ENCODE peak calls at places on chromosomes 12 and 14, in ten cellular contexts. N is stomach, I is uterus, P is tibial nerve, H is A549, K is esophagus squamous epithelium, S is prostate gland, J is Peyer's patch, G is breast epithelium, L is body of pancreas. A is an unnamed sample. For H3K9me3, the result is how much of the 10 kb centered on the place peaks cover.

GRCh38 chr12:88336071-88336768 is 194.1 kb downstream of the TMTC3 start:
- DNase-seq in N (no peak), I (no peak), P (no peak), H (no peak), K (no peak), S (no peak), J (no peak), G (no peak), L (no peak), A (no peak)

GRCh38 chr14:72538387-72538786 is 355.5 kb downstream of the DPF3 start:
- DNase-seq in N (no peak), I (no peak), P (no peak), H (no peak), K (no peak), S (no peak), J (no peak), G (no peak), L (no peak), A (no peak)

GRCh38 chr12:45745861-45746277 is 16.4 kb downstream of the ARID2 start:
- DNase-seq in N (no peak), I (no peak), P (no peak), H (no peak), K (no peak), S (no peak), J (no peak), G (no peak), L (no peak), A (no peak)

GRCh38 chr12:48185181-48185919 is 1.9 kb downstream of the CCDC184 start:
- DNase-seq in N (no peak), I (no peak), P (no peak), H (no peak), K (no peak), S (no peak), J (no peak), G (no peak), L (no peak), A (no peak)

GRCh38 chr12:50200507-50201273 is 33.5 kb upstream of the CERS5 start:
- DNase-seq in N (no peak), I (no peak), P (no peak), H (no peak), K (no peak), S (no peak), J (no peak), G (no peak), L (no peak), A (no peak)

GRCh38 chr12:114013601-114014345 is 47.6 kb upstream of the RBM19 start:
- DNase-seq in N (no peak), I (no peak), P (no peak), H (no peak), K (no peak), S (peak), J (no peak), G (no peak), L (no peak), A (no peak)

GRCh38 chr12:111337371-111337770 is 31.5 kb downstream of the PHETA1 start:
- DNase-seq in N (no peak), I (no peak), P (no peak), H (no peak), K (no peak), S (no peak), J (no peak), G (no peak), L (no peak), A (no peak)

GRCh38 chr14:31001339-31001658 is 24.1 kb upstream of the AP4S1 start:
- DNase-seq in N (no peak), I (no peak), P (no peak), H (no peak), K (no peak), S (no peak), J (no peak), G (no peak), L (no peak), A (no peak)

GRCh38 chr12:60123443-60124000 is 527.7 kb downstream of the SLC16A7 start:
- DNase-seq in N (no peak), I (no peak), P (no peak), H (no peak), K (no peak), S (no peak), J (no peak), G (no peak), L (no peak), A (no peak)

GRCh38 chr12:47393403-47393790 is 312.4 kb downstream of the RPAP3 start:
- DNase-seq in N (no peak), I (no peak), P (no peak), H (no peak), K (no peak), S (no peak), J (no peak), G (no peak), L (no peak), A (no peak)

GRCh38 chr12:70157099-70157498 is 86.1 kb upstream of the CNOT2 start:
- DNase-seq in N (no peak), I (no peak), P (no peak), H (no peak), K (no peak), S (no peak), J (no peak), G (no peak), L (no peak), A (no peak)
- H3K9me3 ChIP-seq in N (under half), I (under half), P (under half), H (under half), K (under half), S (under half), J (under half), G (under half), L (under half), A (under half)

DNA sequence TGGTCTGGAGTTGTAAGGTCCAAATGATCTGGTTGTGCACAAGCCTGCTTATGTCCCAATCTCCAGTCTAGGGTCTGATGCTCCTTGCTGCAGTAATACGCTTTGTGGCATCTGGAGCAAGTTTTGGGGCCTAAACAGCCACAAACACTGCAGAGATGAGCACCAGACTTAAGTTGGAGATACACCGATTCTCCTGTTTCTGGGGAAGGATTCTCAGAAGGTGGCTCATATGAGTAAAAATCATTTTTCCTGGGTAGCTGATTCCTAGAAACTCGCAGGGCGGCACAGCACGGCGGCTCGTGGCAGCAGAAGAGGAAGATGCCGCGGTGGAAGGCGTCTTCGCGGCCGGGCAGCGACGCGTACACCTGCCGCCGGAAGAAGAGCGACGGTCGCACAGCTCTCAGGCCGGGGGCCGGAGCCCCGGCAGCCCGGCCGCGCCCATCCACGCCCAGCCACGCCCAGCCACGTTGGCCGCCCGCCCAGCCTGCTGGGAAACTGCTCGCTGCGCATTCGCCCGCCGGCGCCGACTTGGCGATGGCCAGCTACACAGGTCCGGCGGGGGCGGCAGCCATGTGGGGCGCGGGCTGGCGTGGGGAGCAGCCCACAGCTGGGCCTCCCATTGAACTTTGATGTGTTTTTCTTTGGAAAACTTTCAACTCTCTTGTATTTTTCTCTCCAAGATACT is 129.0 kb downstream of the ASCL4 start:
- DNase-seq in N (peak), I (peak), P (peak), H (peak), K (peak), S (peak), J (peak), G (peak), L (peak), A (peak)
- TF ChIP-seq POLR2A in N (no peak), I (no peak), P (no peak), H (peak), K (no peak), S (no peak), J (no peak), G (no peak), L (no peak), A (no peak)

DNA sequence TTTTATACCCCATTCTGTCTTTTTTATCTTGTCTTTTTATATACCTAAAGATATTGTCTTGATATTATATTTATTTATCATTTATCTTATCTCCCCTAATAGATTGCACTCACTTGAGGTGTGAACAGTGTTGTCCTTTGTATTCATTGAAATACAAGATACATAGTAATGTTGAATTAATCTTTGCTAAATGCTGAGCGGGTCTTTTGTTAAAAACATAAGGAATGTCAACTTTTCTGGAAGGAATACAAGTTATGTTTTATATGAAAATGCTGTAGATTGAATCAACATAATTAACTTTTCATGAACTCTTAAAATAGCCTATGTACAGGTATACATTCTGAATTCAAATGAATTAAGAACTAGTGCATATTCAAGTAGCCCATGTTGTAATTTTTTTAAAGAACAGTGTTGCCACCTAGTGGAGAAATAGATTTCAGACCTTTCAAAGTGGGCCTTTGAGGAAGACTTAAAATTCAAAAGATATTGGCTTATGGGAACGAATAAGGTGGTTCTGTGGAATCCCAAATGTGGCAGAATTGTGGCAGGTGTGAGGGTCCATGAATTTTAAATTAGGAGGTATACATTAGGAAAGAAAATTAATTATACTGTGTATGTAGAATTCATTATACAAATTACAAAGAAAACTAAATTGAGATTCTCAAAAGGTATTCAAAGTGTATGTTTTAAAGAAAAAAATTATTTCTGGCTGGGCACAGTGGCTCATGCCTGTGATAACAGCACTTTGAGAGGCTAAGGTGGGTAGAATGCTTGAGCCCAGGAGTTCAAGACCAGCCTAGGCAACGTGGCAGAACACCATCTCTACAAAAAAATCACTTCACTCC is 19.1 kb downstream of the BBOF1 start:
- DNase-seq in N (no peak), I (no peak), P (no peak), H (peak), K (no peak), S (no peak), J (no peak), G (no peak), L (no peak), A (no peak)
- H3K4me3 ChIP-seq in N (no peak), I (no peak), P (no peak), H (no peak), K (no peak), S (no peak), J (no peak), G (no peak), L (no peak), A (no peak)

GRCh38 chr12:126551882-126552281 is 1486.6 kb downstream of the AACS start:
- DNase-seq in N (no peak), I (no peak), P (no peak), H (no peak), K (no peak), S (no peak), J (no peak), G (no peak), L (no peak), A (no peak)

GRCh38 chr12:126558219-126558618 is 1493.0 kb downstream of the AACS start:
- DNase-seq in N (no peak), I (no peak), P (no peak), H (no peak), K (no peak), S (no peak), J (no peak), G (no peak), L (no peak), A (no peak)

GRCh38 chr12:126558810-126559209 is 1493.6 kb downstream of the AACS start:
- DNase-seq in N (no peak), I (no peak), P (no peak), H (no peak), K (no peak), S (no peak), J (no peak), G (no peak), L (no peak), A (no peak)

GRCh38 chr12:126554599-126554998 is 1489.4 kb downstream of the AACS start:
- DNase-seq in N (no peak), I (no peak), P (no peak), H (no peak), K (no peak), S (no peak), J (no peak), G (no peak), L (no peak), A (no peak)

DNA sequence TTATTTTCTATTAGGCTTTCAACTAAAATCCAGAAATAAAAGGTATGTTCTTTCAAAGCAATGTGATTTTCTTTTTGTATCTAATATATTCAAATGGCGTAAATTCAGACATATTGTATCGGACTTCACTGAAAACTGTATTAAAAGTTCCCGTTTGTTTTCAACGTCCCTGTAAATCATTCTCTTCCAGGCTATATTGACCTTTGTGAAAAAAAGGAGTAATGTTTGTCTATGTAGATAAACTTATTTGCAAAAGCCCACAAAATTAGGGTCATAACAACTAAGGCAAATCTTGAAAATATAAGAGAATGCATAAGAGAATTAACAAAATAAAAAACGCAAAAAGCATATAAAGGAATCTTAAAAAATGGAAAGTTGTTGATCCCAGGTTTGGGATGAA is 1492.4 kb downstream of the AACS start:
- DNase-seq in N (no peak), I (no peak), P (no peak), H (no peak), K (no peak), S (no peak), J (no peak), G (no peak), L (no peak), A (no peak)
- H3K9me3 ChIP-seq in N (under half), I (under half), P (under half), H (under half), K (under half), S (under half), J (under half), G (under half), L (under half), A (under half)

DNA sequence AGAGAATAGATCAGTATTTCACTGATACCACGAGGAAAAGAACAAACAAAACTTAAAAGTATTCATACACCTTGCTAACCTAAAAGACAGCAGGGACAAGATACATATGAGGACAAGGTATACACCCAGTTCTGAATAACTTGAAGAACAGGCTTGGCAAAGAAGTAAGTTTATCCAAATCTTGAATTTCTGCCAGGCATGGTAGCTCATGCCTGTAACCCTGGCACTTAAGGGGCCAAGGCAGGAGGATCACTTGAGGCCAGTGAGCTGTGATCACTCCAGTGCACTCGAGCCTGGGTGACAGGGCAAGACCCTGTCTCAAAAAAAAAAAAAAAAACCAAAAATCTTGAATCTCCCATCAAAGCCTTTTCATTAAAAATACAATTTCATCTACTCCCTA is 25.0 kb downstream of the EIF2S1 start:
- DNase-seq in N (no peak), I (no peak), P (no peak), H (no peak), K (no peak), S (peak), J (no peak), G (no peak), L (no peak), A (no peak)
- TF ChIP-seq POLR2A in N (no peak), I (no peak), P (no peak), H (no peak), K (no peak), S (no peak), J (no peak), G (no peak), L (no peak), A (no peak)

GRCh38 chr12:102958073-102958829 is 777 bp downstream of the ASCL1 start:
- DNase-seq in N (no peak), I (no peak), P (no peak), H (peak), K (no peak), S (no peak), J (no peak), G (no peak), L (no peak), A (peak)

GRCh38 chr12:102956738-102957338 is 636 bp upstream of the ASCL1 start:
- DNase-seq in N (no peak), I (no peak), P (no peak), H (no peak), K (no peak), S (no peak), J (no peak), G (no peak), L (no peak), A (no peak)

GRCh38 chr12:102955926-102956737 is 1.3 kb upstream of the ASCL1 start:
- DNase-seq in N (no peak), I (no peak), P (no peak), H (no peak), K (no peak), S (no peak), J (no peak), G (no peak), L (no peak), A (no peak)

GRCh38 chr12:102958830-102959176 is 1.3 kb downstream of the ASCL1 start:
- DNase-seq in N (no peak), I (no peak), P (no peak), H (no peak), K (no peak), S (no peak), J (no peak), G (no peak), L (no peak), A (no peak)

DNA sequence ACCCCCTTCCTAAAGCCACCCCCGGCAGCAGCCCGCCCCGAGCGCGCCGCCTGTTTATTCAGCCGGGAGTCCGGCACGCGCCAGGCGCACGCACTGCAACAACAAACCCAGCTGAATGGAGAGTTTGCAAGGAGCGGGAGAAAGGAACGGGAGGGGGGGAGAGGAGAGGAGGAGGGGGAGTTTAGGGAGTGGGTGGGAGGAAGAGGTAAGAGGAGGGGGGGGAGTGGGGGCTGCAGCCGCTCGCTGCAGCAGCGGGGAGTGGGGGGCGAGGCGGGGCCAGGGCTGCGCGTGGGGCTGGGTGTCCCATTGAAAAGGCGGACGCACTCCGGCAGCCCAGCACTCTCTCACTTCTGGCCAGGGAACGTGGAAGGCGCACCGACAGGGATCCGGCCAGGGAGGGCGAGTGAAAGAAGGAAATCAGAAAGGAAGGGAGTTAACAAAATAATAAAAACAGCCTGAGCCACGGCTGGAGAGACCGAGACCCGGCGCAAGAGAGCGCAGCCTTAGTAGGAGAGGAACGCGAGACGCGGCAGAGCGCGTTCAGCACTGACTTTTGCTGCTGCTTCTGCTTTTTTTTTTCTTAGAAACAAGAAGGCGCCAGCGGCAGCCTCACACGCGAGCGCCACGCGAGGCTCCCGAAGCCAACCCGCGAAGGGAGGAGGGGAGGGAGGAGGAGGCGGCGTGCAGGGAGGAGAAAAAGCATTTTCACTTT is at the start of gene ASCL1:
- DNase-seq in N (no peak), I (no peak), P (no peak), H (no peak), K (no peak), S (no peak), J (no peak), G (no peak), L (no peak), A (peak)
- H3K4me3 ChIP-seq in N (peak), I (peak), P (peak), H (peak), K (peak), S (peak), J (peak), G (peak), L (no peak), A (peak)

GRCh38 chr12:31845613-31846321 is 113.4 kb upstream of the RESF1 start:
- DNase-seq in N (no peak), I (no peak), P (no peak), H (no peak), K (no peak), S (no peak), J (no peak), G (no peak), L (no peak), A (no peak)

GRCh38 chr12:31837913-31838312 is 109.1 kb upstream of the AMN1 start:
- DNase-seq in N (no peak), I (no peak), P (no peak), H (no peak), K (no peak), S (no peak), J (no peak), G (no peak), L (no peak), A (no peak)

GRCh38 chr12:31846405-31846804 is 112.8 kb upstream of the RESF1 start:
- DNase-seq in N (no peak), I (no peak), P (no peak), H (no peak), K (no peak), S (no peak), J (no peak), G (no peak), L (no peak), A (no peak)

GRCh38 chr12:31849090-31849687 is 110.0 kb upstream of the RESF1 start:
- DNase-seq in N (no peak), I (no peak), P (no peak), H (no peak), K (no peak), S (no peak), J (no peak), G (no peak), L (no peak), A (no peak)

GRCh38 chr12:31843399-31844095 is 114.7 kb upstream of the AMN1 start:
- DNase-seq in N (no peak), I (no peak), P (no peak), H (no peak), K (no peak), S (no peak), J (no peak), G (no peak), L (no peak), A (no peak)
- H3K9me3 ChIP-seq in N (under half), I (under half), P (under half), H (under half), K (under half), S (under half), J (under half), G (under half), L (under half), A (under half)